ENCODE peak calls at places on chromosomes 2 and 18, in ten cellular contexts. One of them, this sample, is unnamed. For H3K4me1, the result is how much of the 10 kb centered on the place peaks cover.

GRCh38 chr2:112720785-112721184 is at the start of gene NT5DC4:
- DNase-seq in trophoblast cell: no peak
- DNase-seq in mesenchymal stem cell: no peak
- DNase-seq in H9: no peak
- DNase-seq in neural progenitor cell: no peak
- DNase-seq in Karpas-422: no peak
- DNase-seq in fibroblast of lung: no peak
- DNase-seq in MM.1S: no peak
- DNase-seq in A549: no peak
- DNase-seq in HCT116: no peak
- DNase-seq in this sample: no peak

GRCh38 chr18:47968006-47968676 is 37.7 kb upstream of the SMAD2 start:
- DNase-seq in mesenchymal stem cell: no peak
- DNase-seq in H9: peak
- DNase-seq in fibroblast of lung: no peak
- DNase-seq in A549: peak
- DNase-seq in Karpas-422: peak
- DNase-seq in neural progenitor cell: peak
- DNase-seq in HCT116: no peak
- DNase-seq in trophoblast cell: peak
- DNase-seq in MM.1S: no peak
- DNase-seq in this sample: no peak

GRCh38 chr18:6648581-6648980 is 80.9 kb upstream of the ARHGAP28 start:
- DNase-seq in fibroblast of lung: peak
- DNase-seq in A549: no peak
- DNase-seq in Karpas-422: no peak
- DNase-seq in HCT116: no peak
- DNase-seq in trophoblast cell: no peak
- DNase-seq in MM.1S: no peak
- DNase-seq in neural progenitor cell: no peak
- DNase-seq in mesenchymal stem cell: peak
- DNase-seq in H9: no peak
- DNase-seq in this sample: no peak

GRCh38 chr18:11607897-11608296 is 1.5 kb upstream of the SLC35G4 start:
- DNase-seq in Karpas-422: no peak
- DNase-seq in MM.1S: no peak
- DNase-seq in HCT116: no peak
- DNase-seq in H9: no peak
- DNase-seq in A549: no peak
- DNase-seq in mesenchymal stem cell: no peak
- DNase-seq in neural progenitor cell: peak
- DNase-seq in fibroblast of lung: no peak
- DNase-seq in trophoblast cell: no peak
- DNase-seq in this sample: no peak

GRCh38 chr2:151799886-151800292 is 28.3 kb downstream of the ARL5A start:
- DNase-seq in Karpas-422: no peak
- DNase-seq in fibroblast of lung: no peak
- DNase-seq in HCT116: no peak
- DNase-seq in trophoblast cell: no peak
- DNase-seq in MM.1S: no peak
- DNase-seq in mesenchymal stem cell: no peak
- DNase-seq in neural progenitor cell: no peak
- DNase-seq in A549: no peak
- DNase-seq in H9: no peak
- DNase-seq in this sample: no peak

GRCh38 chr18:52484977-52485376 is 145.0 kb downstream of the DCC start:
- DNase-seq in trophoblast cell: no peak
- DNase-seq in mesenchymal stem cell: no peak
- DNase-seq in neural progenitor cell: no peak
- DNase-seq in MM.1S: no peak
- DNase-seq in fibroblast of lung: no peak
- DNase-seq in HCT116: no peak
- DNase-seq in H9: no peak
- DNase-seq in Karpas-422: no peak
- DNase-seq in A549: no peak
- DNase-seq in this sample: no peak

GRCh38 chr2:215161301-215161829 is 22.9 kb upstream of the ABCA12 start:
- DNase-seq in A549: no peak
- DNase-seq in neural progenitor cell: no peak
- DNase-seq in mesenchymal stem cell: no peak
- DNase-seq in fibroblast of lung: no peak
- DNase-seq in H9: no peak
- DNase-seq in Karpas-422: no peak
- DNase-seq in trophoblast cell: no peak
- DNase-seq in MM.1S: no peak
- DNase-seq in HCT116: no peak
- DNase-seq in this sample: no peak

GRCh38 chr18:79010802-79011201 is 31.2 kb downstream of the SALL3 start:
- DNase-seq in fibroblast of lung: no peak
- DNase-seq in H9: no peak
- DNase-seq in A549: no peak
- DNase-seq in mesenchymal stem cell: no peak
- DNase-seq in HCT116: no peak
- DNase-seq in neural progenitor cell: no peak
- DNase-seq in trophoblast cell: no peak
- DNase-seq in Karpas-422: no peak
- DNase-seq in MM.1S: no peak
- DNase-seq in this sample: no peak

GRCh38 chr2:128494640-128495321 is 176.1 kb upstream of the HS6ST1 start:
- DNase-seq in fibroblast of lung: peak
- DNase-seq in MM.1S: no peak
- DNase-seq in trophoblast cell: no peak
- DNase-seq in HCT116: no peak
- DNase-seq in A549: no peak
- DNase-seq in H9: peak
- DNase-seq in mesenchymal stem cell: no peak
- DNase-seq in neural progenitor cell: no peak
- DNase-seq in Karpas-422: no peak
- DNase-seq in this sample: no peak

GRCh38 chr2:19312949-19313348 is 45.5 kb downstream of the OSR1 start:
- DNase-seq in trophoblast cell: peak
- DNase-seq in H9: no peak
- DNase-seq in MM.1S: no peak
- DNase-seq in mesenchymal stem cell: peak
- DNase-seq in Karpas-422: peak
- DNase-seq in neural progenitor cell: peak
- DNase-seq in A549: peak
- DNase-seq in HCT116: peak
- DNase-seq in fibroblast of lung: peak
- DNase-seq in this sample: no peak

GRCh38 chr2:26463252-26464207 is 14.4 kb downstream of the OTOF start:
- DNase-seq in mesenchymal stem cell: no peak
- DNase-seq in A549: no peak
- DNase-seq in H9: peak
- DNase-seq in MM.1S: no peak
- DNase-seq in HCT116: no peak
- DNase-seq in fibroblast of lung: no peak
- DNase-seq in neural progenitor cell: peak
- DNase-seq in Karpas-422: no peak
- DNase-seq in trophoblast cell: no peak
- DNase-seq in this sample: no peak

GRCh38 chr2:107392241-107392704 is 434.4 kb upstream of the RGPD4 start:
- DNase-seq in neural progenitor cell: no peak
- DNase-seq in fibroblast of lung: no peak
- DNase-seq in HCT116: no peak
- DNase-seq in MM.1S: no peak
- DNase-seq in trophoblast cell: no peak
- DNase-seq in mesenchymal stem cell: no peak
- DNase-seq in A549: no peak
- DNase-seq in Karpas-422: no peak
- DNase-seq in H9: peak
- DNase-seq in this sample: no peak

GRCh38 chr2:107393516-107393915 is 433.2 kb upstream of the RGPD4 start:
- DNase-seq in neural progenitor cell: no peak
- DNase-seq in trophoblast cell: peak
- DNase-seq in A549: no peak
- DNase-seq in MM.1S: no peak
- DNase-seq in HCT116: no peak
- DNase-seq in mesenchymal stem cell: no peak
- DNase-seq in Karpas-422: no peak
- DNase-seq in H9: no peak
- DNase-seq in fibroblast of lung: no peak
- DNase-seq in this sample: no peak
- H3K4me1 ChIP-seq in neural progenitor cell: under half
- H3K4me1 ChIP-seq in trophoblast cell: under half
- H3K4me1 ChIP-seq in A549: under half
- H3K4me1 ChIP-seq in MM.1S: under half
- H3K4me1 ChIP-seq in HCT116: under half
- H3K4me1 ChIP-seq in mesenchymal stem cell: under half
- H3K4me1 ChIP-seq in Karpas-422: under half
- H3K4me1 ChIP-seq in H9: under half
- H3K4me1 ChIP-seq in fibroblast of lung: under half
- H3K4me1 ChIP-seq in this sample: under half

DNA sequence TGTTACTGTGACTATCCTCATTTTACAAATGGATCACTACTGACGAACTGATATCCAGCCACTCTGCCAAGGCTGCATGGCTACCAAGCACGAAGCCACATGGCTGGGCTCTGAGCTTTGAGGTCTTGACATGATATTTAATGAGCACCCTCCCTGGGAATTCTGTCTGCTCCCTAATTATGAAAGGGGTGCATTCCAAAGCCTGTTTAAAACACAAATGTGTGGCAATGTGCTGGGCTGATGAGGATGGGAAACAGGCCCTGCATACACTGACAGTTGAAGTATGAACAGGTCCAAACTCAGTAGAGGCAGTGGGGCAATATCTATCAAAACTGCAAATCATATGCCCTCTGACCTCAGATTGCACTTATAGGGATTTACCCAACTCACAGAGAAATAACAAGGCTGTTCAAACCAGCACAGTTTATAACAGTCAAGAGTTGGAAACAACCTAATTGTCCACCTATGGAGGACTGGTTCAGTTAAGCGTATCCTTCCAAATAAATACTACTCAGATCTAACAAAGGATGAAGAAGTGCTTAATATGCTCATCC is 20.8 kb downstream of the CDC42EP3 start:
- DNase-seq in neural progenitor cell: no peak
- DNase-seq in Karpas-422: no peak
- DNase-seq in H9: no peak
- DNase-seq in mesenchymal stem cell: no peak
- DNase-seq in trophoblast cell: no peak
- DNase-seq in HCT116: no peak
- DNase-seq in fibroblast of lung: no peak
- DNase-seq in MM.1S: no peak
- DNase-seq in A549: no peak
- DNase-seq in this sample: no peak
- H3K4me2 ChIP-seq in neural progenitor cell: no peak
- H3K4me2 ChIP-seq in Karpas-422: no peak
- H3K4me2 ChIP-seq in H9: no peak
- H3K4me2 ChIP-seq in mesenchymal stem cell: no peak
- H3K4me2 ChIP-seq in trophoblast cell: no peak
- H3K4me2 ChIP-seq in HCT116: no peak
- H3K4me2 ChIP-seq in fibroblast of lung: no peak
- H3K4me2 ChIP-seq in MM.1S: no peak
- H3K4me2 ChIP-seq in A549: no peak
- H3K4me2 ChIP-seq in this sample: no peak

DNA sequence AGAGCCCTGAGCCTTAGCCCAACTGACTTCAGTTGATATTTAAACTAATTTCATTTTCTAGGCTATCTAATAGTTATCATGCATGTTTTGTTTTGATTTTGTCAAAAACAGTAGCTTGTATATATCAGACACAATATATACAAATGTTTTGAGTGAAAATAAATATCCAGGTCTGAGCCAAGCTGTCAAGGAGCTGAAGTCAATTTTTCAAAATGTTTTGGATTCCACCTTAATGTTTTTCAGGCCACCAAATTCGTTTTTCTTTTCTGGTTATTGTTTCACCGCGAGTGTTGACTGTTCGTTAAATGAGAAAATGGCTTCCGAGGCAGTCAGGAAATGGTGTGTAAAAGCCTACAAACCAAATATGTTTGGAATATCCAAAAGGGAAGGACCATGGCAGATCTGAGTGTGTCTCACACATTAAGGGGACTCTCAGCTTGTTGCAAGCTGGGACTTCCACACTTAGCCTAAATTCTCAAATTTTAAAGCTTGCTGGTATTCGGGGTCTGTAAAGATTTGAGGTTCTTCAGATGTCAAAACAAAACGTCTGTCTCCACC is 2.8 kb downstream of the HOXD12 start:
- DNase-seq in H9: no peak
- DNase-seq in A549: no peak
- DNase-seq in fibroblast of lung: no peak
- DNase-seq in trophoblast cell: no peak
- DNase-seq in mesenchymal stem cell: no peak
- DNase-seq in Karpas-422: no peak
- DNase-seq in HCT116: no peak
- DNase-seq in MM.1S: no peak
- DNase-seq in neural progenitor cell: no peak
- DNase-seq in this sample: no peak
- H3K4me1 ChIP-seq in H9: under half
- H3K4me1 ChIP-seq in A549: under half
- H3K4me1 ChIP-seq in fibroblast of lung: under half
- H3K4me1 ChIP-seq in trophoblast cell: under half
- H3K4me1 ChIP-seq in mesenchymal stem cell: under half
- H3K4me1 ChIP-seq in Karpas-422: under half
- H3K4me1 ChIP-seq in HCT116: under half
- H3K4me1 ChIP-seq in MM.1S: under half
- H3K4me1 ChIP-seq in neural progenitor cell: under half
- H3K4me1 ChIP-seq in this sample: under half

DNA sequence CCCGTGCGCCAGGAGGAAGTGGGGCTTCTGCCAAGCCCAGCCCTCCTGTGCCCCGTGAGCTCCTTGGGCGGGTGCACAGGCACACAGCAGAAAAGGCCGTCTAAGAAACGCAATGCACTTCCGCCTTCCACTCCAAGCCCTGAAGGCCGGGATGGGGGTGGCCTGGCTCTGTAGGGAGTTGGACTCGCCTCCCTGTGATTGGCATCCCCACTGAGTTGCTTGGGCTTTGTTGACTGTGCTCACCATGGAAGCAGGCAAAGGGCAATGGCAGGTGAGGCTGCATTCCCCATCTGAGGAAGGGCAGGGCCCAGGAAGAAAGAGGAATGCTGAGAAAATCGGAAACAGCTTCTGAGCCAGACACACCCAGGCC is 66.8 kb downstream of the CRACDL start:
- DNase-seq in mesenchymal stem cell: no peak
- DNase-seq in MM.1S: no peak
- DNase-seq in fibroblast of lung: no peak
- DNase-seq in Karpas-422: no peak
- DNase-seq in neural progenitor cell: no peak
- DNase-seq in HCT116: no peak
- DNase-seq in A549: no peak
- DNase-seq in H9: peak
- DNase-seq in trophoblast cell: peak
- DNase-seq in this sample: no peak
- H3K4me2 ChIP-seq in mesenchymal stem cell: no peak
- H3K4me2 ChIP-seq in MM.1S: peak
- H3K4me2 ChIP-seq in fibroblast of lung: no peak
- H3K4me2 ChIP-seq in Karpas-422: no peak
- H3K4me2 ChIP-seq in neural progenitor cell: no peak
- H3K4me2 ChIP-seq in HCT116: no peak
- H3K4me2 ChIP-seq in A549: no peak
- H3K4me2 ChIP-seq in H9: no peak
- H3K4me2 ChIP-seq in trophoblast cell: no peak
- H3K4me2 ChIP-seq in this sample: no peak

This sample was measured in DND-41.